ENCODE peak calls at places on chromosomes 7 and 10, in six cellular contexts. One of them, this sample, is unnamed.
A peak's percentile ranks its signal among the peaks of the same experiment; 100 is the strongest.

GRCh38 chr10:62395892-62396291 is 21.7 kb downstream of the ZNF365 start:
- DNase-seq in stomach: no peak
- DNase-seq in CD8-positive, alpha-beta T cell: no peak
- DNase-seq in GM12878: no peak
- DNase-seq in right lobe of liver: no peak
- DNase-seq in small intestine: no peak
- DNase-seq in this sample: no peak

GRCh38 chr7:14739496-14740185 is 162.9 kb downstream of the DGKB start:
- DNase-seq in stomach: no peak
- DNase-seq in CD8-positive, alpha-beta T cell: no peak
- DNase-seq in GM12878: no peak
- DNase-seq in right lobe of liver: no peak
- DNase-seq in small intestine: no peak
- DNase-seq in this sample: no peak

GRCh38 chr10:117554371-117554770 is 11.8 kb downstream of the EMX2 start:
- DNase-seq in stomach: no peak
- DNase-seq in CD8-positive, alpha-beta T cell: no peak
- DNase-seq in GM12878: no peak
- DNase-seq in right lobe of liver: no peak
- DNase-seq in small intestine: no peak
- DNase-seq in this sample: no peak

GRCh38 chr7:73822319-73823173 is 8.2 kb upstream of the CLDN4 start:
- DNase-seq in stomach: no peak
- DNase-seq in CD8-positive, alpha-beta T cell: no peak
- DNase-seq in GM12878: no peak
- DNase-seq in right lobe of liver: peak; percentile 21
- DNase-seq in small intestine: peak; percentile 99
- DNase-seq in this sample: peak; percentile 54

GRCh38 chr10:69336952-69337311 is 58.6 kb downstream of the HK1 start:
- DNase-seq in stomach: no peak
- DNase-seq in CD8-positive, alpha-beta T cell: no peak
- DNase-seq in GM12878: no peak
- DNase-seq in right lobe of liver: no peak
- DNase-seq in small intestine: no peak
- DNase-seq in this sample: no peak

GRCh38 chr10:44297963-44298362 is 86.9 kb downstream of the CXCL12 start:
- DNase-seq in stomach: no peak
- DNase-seq in CD8-positive, alpha-beta T cell: no peak
- DNase-seq in GM12878: no peak
- DNase-seq in right lobe of liver: no peak
- DNase-seq in small intestine: no peak
- DNase-seq in this sample: no peak

GRCh38 chr10:75110006-75110632 is 1.3 kb upstream of the SAMD8 start:
- DNase-seq in stomach: no peak
- DNase-seq in CD8-positive, alpha-beta T cell: no peak
- DNase-seq in GM12878: no peak
- DNase-seq in right lobe of liver: no peak
- DNase-seq in small intestine: no peak
- DNase-seq in this sample: no peak

GRCh38 chr7:150507947-150508602 is 6.6 kb upstream of the GIMAP7 start:
- DNase-seq in stomach: no peak
- DNase-seq in CD8-positive, alpha-beta T cell: no peak
- DNase-seq in GM12878: no peak
- DNase-seq in right lobe of liver: no peak
- DNase-seq in small intestine: no peak
- DNase-seq in this sample: no peak

GRCh38 chr10:124697443-124697836 is 46.7 kb downstream of the FAM53B start:
- DNase-seq in stomach: no peak
- DNase-seq in CD8-positive, alpha-beta T cell: no peak
- DNase-seq in GM12878: no peak
- DNase-seq in right lobe of liver: peak; percentile 14
- DNase-seq in small intestine: no peak
- DNase-seq in this sample: peak; percentile 17

GRCh38 chr7:121077165-121077630 is 88.7 kb downstream of the CPED1 start:
- DNase-seq in stomach: no peak
- DNase-seq in CD8-positive, alpha-beta T cell: no peak
- DNase-seq in GM12878: no peak
- DNase-seq in right lobe of liver: no peak
- DNase-seq in small intestine: no peak
- DNase-seq in this sample: no peak

GRCh38 chr7:24869572-24869971 is 110.4 kb downstream of the OSBPL3 start:
- DNase-seq in stomach: no peak
- DNase-seq in CD8-positive, alpha-beta T cell: no peak
- DNase-seq in GM12878: no peak
- DNase-seq in right lobe of liver: no peak
- DNase-seq in small intestine: no peak
- DNase-seq in this sample: no peak

GRCh38 chr7:24865994-24866615 is 108.8 kb upstream of the GSDME start:
- DNase-seq in stomach: no peak
- DNase-seq in CD8-positive, alpha-beta T cell: no peak
- DNase-seq in GM12878: no peak
- DNase-seq in right lobe of liver: no peak
- DNase-seq in small intestine: no peak
- DNase-seq in this sample: no peak

GRCh38 chr7:24871765-24872164 is 108.2 kb downstream of the OSBPL3 start:
- DNase-seq in stomach: no peak
- DNase-seq in CD8-positive, alpha-beta T cell: no peak
- DNase-seq in GM12878: no peak
- DNase-seq in right lobe of liver: no peak
- DNase-seq in small intestine: no peak
- DNase-seq in this sample: no peak

GRCh38 chr7:24870766-24871165 is 109.2 kb downstream of the OSBPL3 start:
- DNase-seq in stomach: no peak
- DNase-seq in CD8-positive, alpha-beta T cell: no peak
- DNase-seq in GM12878: no peak
- DNase-seq in right lobe of liver: no peak
- DNase-seq in small intestine: no peak
- DNase-seq in this sample: no peak

DNA sequence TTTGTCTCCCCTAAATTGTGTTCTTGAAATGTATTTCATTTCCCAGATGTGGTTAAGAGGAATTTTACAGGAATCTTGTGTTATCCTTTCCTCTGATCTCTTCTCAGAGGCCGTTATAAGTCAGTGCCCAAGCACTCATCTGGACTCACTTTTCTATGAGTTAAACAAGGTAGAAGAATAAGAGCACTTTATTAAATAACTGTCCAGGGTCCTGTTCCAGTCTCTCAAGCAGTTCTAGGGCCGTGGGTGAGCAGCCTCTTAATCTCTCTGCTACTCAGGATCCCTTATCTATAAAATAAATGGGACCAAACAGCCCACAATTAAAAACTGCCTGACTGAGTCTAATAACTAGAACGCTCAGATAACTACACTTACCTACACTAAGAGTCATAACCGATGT is 111.3 kb downstream of the OSBPL3 start:
- DNase-seq in stomach: no peak
- DNase-seq in CD8-positive, alpha-beta T cell: no peak
- DNase-seq in GM12878: no peak
- DNase-seq in right lobe of liver: no peak
- DNase-seq in small intestine: no peak
- DNase-seq in this sample: no peak
- H3K4me1 ChIP-seq in stomach: no peaks in the 10 kb centered on the region
- H3K4me1 ChIP-seq in CD8-positive, alpha-beta T cell: no peaks in the 10 kb centered on the region
- H3K4me1 ChIP-seq in GM12878: peaks cover 14% of the 10 kb centered on the region
- H3K4me1 ChIP-seq in right lobe of liver: no peaks in the 10 kb centered on the region
- H3K4me1 ChIP-seq in small intestine: no peaks in the 10 kb centered on the region
- H3K4me1 ChIP-seq in this sample: no peaks in the 10 kb centered on the region

DNA sequence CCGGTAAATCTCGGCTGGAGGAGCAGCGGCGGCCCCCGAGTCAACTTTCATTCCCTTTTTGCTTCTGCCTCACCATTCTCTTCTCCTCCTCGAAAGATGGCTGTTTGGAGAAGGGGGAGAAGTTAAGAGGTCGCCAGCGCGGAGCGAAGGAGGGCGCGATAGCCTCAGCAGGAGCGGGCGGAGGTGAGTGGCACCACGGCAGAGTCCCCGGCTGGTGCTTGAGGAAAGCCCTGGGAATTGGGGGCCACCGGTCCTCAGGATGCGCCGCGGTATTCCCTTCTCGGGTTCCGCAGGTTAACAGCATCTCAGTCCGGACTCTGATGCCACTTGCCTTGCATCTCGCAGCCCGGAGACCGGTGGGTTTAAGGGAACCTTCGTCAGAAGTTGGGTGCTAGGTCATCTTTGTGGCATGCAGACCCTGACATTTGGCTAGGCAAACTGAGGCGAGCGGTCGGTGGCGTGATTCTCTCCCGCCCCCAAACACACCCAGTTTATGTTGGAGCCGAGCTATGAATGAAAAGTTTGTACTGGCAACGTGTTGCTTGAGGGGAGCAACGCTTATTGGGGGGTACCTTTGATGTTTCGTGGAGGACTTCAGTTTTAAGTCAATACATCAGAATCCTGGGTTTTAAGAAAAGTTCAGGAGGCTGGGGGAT is 59.5 kb upstream of the PRPS1L1 start:
- DNase-seq in stomach: no peak
- DNase-seq in CD8-positive, alpha-beta T cell: no peak
- DNase-seq in GM12878: no peak
- DNase-seq in right lobe of liver: no peak
- DNase-seq in small intestine: no peak
- DNase-seq in this sample: peak; percentile 76
- H3K27me3 ChIP-seq in stomach: peaks cover 36% of the 10 kb centered on the region
- H3K27me3 ChIP-seq in CD8-positive, alpha-beta T cell: no peaks in the 10 kb centered on the region
- H3K27me3 ChIP-seq in GM12878: peaks cover 8% of the 10 kb centered on the region
- H3K27me3 ChIP-seq in right lobe of liver: no peaks in the 10 kb centered on the region
- H3K27me3 ChIP-seq in small intestine: peaks cover 2% of the 10 kb centered on the region
- H3K27me3 ChIP-seq in this sample: no peaks in the 10 kb centered on the region

GRCh38 chr10:127013251-127013656 is 108.0 kb downstream of the DOCK1 start:
- DNase-seq in stomach: peak; percentile 59
- DNase-seq in CD8-positive, alpha-beta T cell: no peak
- DNase-seq in GM12878: no peak
- DNase-seq in right lobe of liver: no peak
- DNase-seq in small intestine: peak; percentile 95
- DNase-seq in this sample: no peak
- H3K4me1 ChIP-seq in stomach: peaks cover 24% of the 10 kb centered on the region
- H3K4me1 ChIP-seq in CD8-positive, alpha-beta T cell: no peaks in the 10 kb centered on the region
- H3K4me1 ChIP-seq in GM12878: no peaks in the 10 kb centered on the region
- H3K4me1 ChIP-seq in right lobe of liver: no peaks in the 10 kb centered on the region
- H3K4me1 ChIP-seq in small intestine: no peaks in the 10 kb centered on the region
- H3K4me1 ChIP-seq in this sample: no peaks in the 10 kb centered on the region

DNA sequence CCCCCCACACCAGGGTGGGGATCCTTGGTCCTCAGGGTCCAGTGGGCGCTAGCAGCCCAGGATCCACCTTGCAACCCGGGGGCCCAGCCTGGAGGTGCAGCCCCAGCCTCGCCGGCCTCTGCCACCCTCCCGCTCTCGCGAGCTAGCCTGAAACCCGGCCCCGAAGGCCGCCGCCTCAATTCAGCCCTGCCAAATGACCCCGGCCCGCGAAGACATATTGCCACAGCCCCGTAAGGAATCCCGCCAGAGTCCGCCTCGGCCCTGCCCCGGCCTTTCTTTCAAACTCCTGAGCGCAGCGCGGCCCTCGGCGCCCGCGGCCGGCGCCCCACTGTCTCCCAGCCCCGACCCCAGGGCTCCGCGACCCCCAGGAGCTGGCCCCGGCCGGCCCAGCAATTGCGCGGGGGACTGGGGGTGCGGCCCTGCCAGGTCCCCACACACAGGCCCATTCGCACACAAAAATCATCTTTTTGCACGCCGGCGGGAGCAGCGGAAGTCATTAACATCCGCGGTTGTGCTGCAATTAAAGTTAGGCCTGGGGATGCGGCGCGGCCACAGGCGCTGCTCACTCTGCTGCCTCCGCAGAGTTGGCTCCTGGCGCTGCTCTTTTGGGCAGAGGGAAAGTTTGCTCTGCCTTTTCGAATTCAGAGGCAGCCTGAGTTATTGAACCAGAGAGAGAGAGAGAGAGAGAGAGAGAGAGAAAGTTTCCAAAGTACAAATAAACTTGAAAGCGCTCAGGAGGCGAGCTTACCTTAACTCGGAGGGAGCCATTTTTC is 4.0 kb downstream of the HOXA5 start:
- DNase-seq in stomach: no peak
- DNase-seq in CD8-positive, alpha-beta T cell: no peak
- DNase-seq in GM12878: no peak
- DNase-seq in right lobe of liver: no peak
- DNase-seq in small intestine: no peak
- DNase-seq in this sample: no peak
- H3K27me3 ChIP-seq in stomach: peaks cover 92% of the 10 kb centered on the region
- H3K27me3 ChIP-seq in CD8-positive, alpha-beta T cell: peaks cover 13% of the 10 kb centered on the region
- H3K27me3 ChIP-seq in GM12878: peaks cover 7% of the 10 kb centered on the region
- H3K27me3 ChIP-seq in right lobe of liver: peaks cover 5% of the 10 kb centered on the region
- H3K27me3 ChIP-seq in small intestine: peaks cover 5% of the 10 kb centered on the region
- H3K27me3 ChIP-seq in this sample: no peaks in the 10 kb centered on the region

GRCh38 chr10:104337527-104337984 is 709 bp downstream of the ITPRIP start:
- DNase-seq in stomach: no peak
- DNase-seq in CD8-positive, alpha-beta T cell: no peak
- DNase-seq in GM12878: no peak
- DNase-seq in right lobe of liver: peak; percentile 55
- DNase-seq in small intestine: peak; percentile 27
- DNase-seq in this sample: peak; percentile 80

GRCh38 chr10:104339469-104340098 is 1.3 kb upstream of the ITPRIP start:
- DNase-seq in stomach: peak; percentile 72
- DNase-seq in CD8-positive, alpha-beta T cell: no peak
- DNase-seq in GM12878: no peak
- DNase-seq in right lobe of liver: no peak
- DNase-seq in small intestine: no peak
- DNase-seq in this sample: no peak

GRCh38 chr10:104340099-104340594 is 1.9 kb upstream of the ITPRIP start:
- DNase-seq in stomach: no peak
- DNase-seq in CD8-positive, alpha-beta T cell: no peak
- DNase-seq in GM12878: no peak
- DNase-seq in right lobe of liver: no peak
- DNase-seq in small intestine: peak; percentile 82
- DNase-seq in this sample: no peak

GRCh38 chr10:104336829-104337526 is 1.3 kb downstream of the ITPRIP start:
- DNase-seq in stomach: no peak
- DNase-seq in CD8-positive, alpha-beta T cell: no peak
- DNase-seq in GM12878: no peak
- DNase-seq in right lobe of liver: no peak
- DNase-seq in small intestine: peak; percentile 31
- DNase-seq in this sample: no peak

DNA sequence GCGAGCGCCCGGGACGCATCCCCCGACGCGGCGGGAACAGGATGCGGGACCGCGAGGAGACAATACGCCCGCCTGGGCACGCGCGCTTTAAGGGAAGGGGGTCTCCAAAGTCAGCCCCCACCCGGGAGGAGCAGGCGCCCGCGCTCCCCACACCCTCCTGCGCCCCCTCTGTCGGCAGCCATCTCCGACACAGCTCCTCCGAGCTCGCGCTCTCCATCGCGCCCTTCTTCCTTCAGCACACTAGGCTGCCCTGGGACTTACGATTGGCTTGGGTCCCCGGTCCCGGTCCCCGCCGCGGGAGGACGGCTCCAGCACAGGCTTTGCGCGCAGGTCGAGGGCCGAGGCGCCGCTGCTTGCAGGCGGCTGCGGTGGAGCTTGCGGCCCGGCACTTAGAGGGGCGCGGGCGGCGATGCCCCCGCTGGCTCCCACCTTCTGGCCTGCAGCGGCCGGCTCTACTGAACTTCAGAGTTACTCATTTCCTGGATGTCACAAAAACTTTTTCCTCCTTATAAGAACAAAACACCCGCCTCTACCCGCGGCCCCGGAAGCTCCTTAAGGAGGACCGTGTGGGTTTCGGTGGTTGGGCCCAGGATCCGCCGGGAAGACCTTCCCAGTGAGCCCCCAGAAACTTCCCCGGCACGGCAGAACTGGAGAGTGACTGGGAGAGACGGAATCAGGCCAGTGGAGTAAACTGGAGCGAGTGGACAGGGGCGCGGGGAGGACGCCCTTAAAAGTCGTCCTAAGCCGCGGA is at the start of gene ITPRIP:
- DNase-seq in stomach: peak; percentile 77
- DNase-seq in CD8-positive, alpha-beta T cell: peak; percentile 62
- DNase-seq in GM12878: no peak
- DNase-seq in right lobe of liver: peak; percentile 77
- DNase-seq in small intestine: peak; percentile 75
- DNase-seq in this sample: peak; percentile 91
- H3K4me1 ChIP-seq in stomach: peaks cover 68% of the 10 kb centered on the region
- H3K4me1 ChIP-seq in CD8-positive, alpha-beta T cell: peaks cover 46% of the 10 kb centered on the region
- H3K4me1 ChIP-seq in GM12878: peaks cover 20% of the 10 kb centered on the region
- H3K4me1 ChIP-seq in right lobe of liver: peaks cover 5% of the 10 kb centered on the region
- H3K4me1 ChIP-seq in small intestine: peaks cover 8% of the 10 kb centered on the region
- H3K4me1 ChIP-seq in this sample: no peaks in the 10 kb centered on the region